ENCODE peak calls at places on chromosomes 12 and 14, in seven cellular contexts. H is GM23248; L is mesendoderm; Y is CD4-positive, CD25-positive, alpha-beta regulatory T cell; Z is dorsolateral prefrontal cortex; R is CD4-positive, alpha-beta T cell; J is hepatocyte. Q is an unnamed sample.

GRCh38 chr14:104393898-104394605 is 185.5 kb upstream of the C14orf180 start:
- DNase-seq in H (no peak), L (no peak), Y (peak), Z (no peak), R (peak), J (peak), Q (no peak)

GRCh38 chr12:126055521-126055920 is 990.3 kb downstream of the AACS start:
- DNase-seq in H (no peak), L (no peak), Y (no peak), Z (no peak), R (no peak), J (no peak), Q (no peak)

GRCh38 chr14:76531821-76532318 is 155.9 kb downstream of the ESRRB start:
- DNase-seq in H (no peak), L (no peak), Y (no peak), Z (no peak), R (no peak), J (no peak), Q (no peak)

GRCh38 chr12:52036587-52037171 is 14.6 kb upstream of the NR4A1 start:
- DNase-seq in H (peak), L (peak), Y (peak), Z (peak), R (peak), J (peak), Q (no peak)

GRCh38 chr12:51911788-51912711 is 4.7 kb downstream of the ACVRL1 start:
- DNase-seq in H (no peak), L (peak), Y (no peak), Z (no peak), R (no peak), J (no peak), Q (no peak)

GRCh38 chr14:92352158-92352985 is 29.4 kb downstream of the SLC24A4 start:
- DNase-seq in H (peak), L (peak), Y (no peak), Z (no peak), R (no peak), J (no peak), Q (peak)

GRCh38 chr14:93025055-93025454 is 90.7 kb downstream of the ITPK1 start:
- DNase-seq in H (no peak), L (no peak), Y (no peak), Z (no peak), R (no peak), J (no peak), Q (no peak)

GRCh38 chr12:72275551-72275950 is 3.4 kb downstream of the TRHDE start:
- DNase-seq in H (no peak), L (no peak), Y (no peak), Z (no peak), R (no peak), J (no peak), Q (no peak)

GRCh38 chr12:96218989-96219678 is 25.0 kb downstream of the ELK3 start:
- DNase-seq in H (no peak), L (no peak), Y (no peak), Z (no peak), R (no peak), J (no peak), Q (no peak)

GRCh38 chr12:31388713-31389112 is 62.8 kb upstream of the SINHCAF start:
- DNase-seq in H (no peak), L (no peak), Y (no peak), Z (no peak), R (no peak), J (no peak), Q (no peak)

GRCh38 chr14:21041676-21042433 is at the start of gene RNASE7:
- DNase-seq in H (peak), L (no peak), Y (no peak), Z (no peak), R (no peak), J (no peak), Q (no peak)

GRCh38 chr12:18998343-18999270 is 130.9 kb upstream of the PLEKHA5 start:
- DNase-seq in H (peak), L (no peak), Y (no peak), Z (no peak), R (no peak), J (peak), Q (no peak)

GRCh38 chr12:92747151-92747550 is 44.4 kb downstream of the PLEKHG7 start:
- DNase-seq in H (no peak), L (no peak), Y (no peak), Z (no peak), R (no peak), J (no peak), Q (no peak)

GRCh38 chr12:117912756-117913155 is 56.0 kb downstream of the KSR2 start:
- DNase-seq in H (no peak), L (no peak), Y (no peak), Z (no peak), R (no peak), J (no peak), Q (no peak)

GRCh38 chr14:96509457-96510090 is 7.4 kb downstream of the PAPOLA start:
- DNase-seq in H (no peak), L (no peak), Y (no peak), Z (no peak), R (no peak), J (no peak), Q (no peak)

GRCh38 chr12:13200841-13201240 is 4.3 kb downstream of the EMP1 start:
- DNase-seq in H (peak), L (no peak), Y (no peak), Z (no peak), R (no peak), J (no peak), Q (no peak)
- H3K27ac ChIP-seq in H (peak), L (no peak), Y (no peak), Z (no peak), R (no peak), J (no peak), Q (no peak)

DNA sequence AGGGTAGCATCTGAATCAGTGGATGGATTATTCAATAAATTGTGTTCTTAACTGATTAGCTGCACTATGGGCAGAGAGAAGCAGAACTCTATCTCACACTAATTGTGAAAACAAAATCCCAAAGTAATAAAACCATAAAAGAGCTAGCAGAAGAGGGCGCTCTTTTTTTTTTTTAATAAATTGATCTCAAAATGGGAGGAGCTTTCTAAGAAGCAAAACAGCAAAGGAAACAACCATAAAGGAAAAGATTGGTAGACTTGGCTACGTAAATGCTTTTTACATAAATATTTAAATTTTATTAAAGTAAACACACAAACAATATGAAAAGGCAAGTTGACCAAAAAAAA is 1.5 kb upstream of the TM7SF3 start:
- DNase-seq in H (peak), L (peak), Y (no peak), Z (no peak), R (no peak), J (peak), Q (no peak)
- H3K27ac ChIP-seq in H (no peak), L (no peak), Y (peak), Z (peak), R (peak), J (peak), Q (no peak)

GRCh38 chr12:22029491-22029890 is 16.5 kb upstream of the CMAS start:
- DNase-seq in H (no peak), L (no peak), Y (no peak), Z (no peak), R (no peak), J (no peak), Q (no peak)
- H3K27ac ChIP-seq in H (no peak), L (no peak), Y (no peak), Z (no peak), R (no peak), J (no peak), Q (no peak)

DNA sequence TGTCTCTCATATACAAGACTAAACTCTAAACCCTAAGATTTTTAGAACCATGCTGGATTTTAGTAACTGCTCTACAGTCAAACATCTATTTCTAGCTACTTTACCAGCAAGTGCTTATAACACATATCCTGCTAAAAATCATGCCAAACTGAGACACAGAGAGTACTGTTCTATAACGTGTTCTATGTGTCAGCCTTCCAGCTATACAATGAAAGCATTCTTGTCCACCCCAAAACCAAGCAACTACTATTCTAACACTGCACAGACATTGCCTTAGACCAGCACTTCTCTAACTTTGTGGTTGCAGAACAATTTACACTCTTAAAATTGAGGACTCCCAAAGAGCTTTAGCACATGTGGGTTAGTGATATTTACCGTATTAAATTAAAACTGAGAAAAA is 85.7 kb downstream of the SPPL3 start:
- DNase-seq in H (no peak), L (no peak), Y (no peak), Z (no peak), R (no peak), J (no peak), Q (no peak)
- H3K27ac ChIP-seq in H (no peak), L (no peak), Y (no peak), Z (peak), R (no peak), J (peak), Q (no peak)

GRCh38 chr14:22152901-22153300 is 436.1 kb downstream of the DAD1 start:
- DNase-seq in H (no peak), L (no peak), Y (no peak), Z (no peak), R (no peak), J (no peak), Q (no peak)
- H3K27ac ChIP-seq in H (no peak), L (no peak), Y (no peak), Z (no peak), R (no peak), J (no peak), Q (no peak)

GRCh38 chr12:109291531-109292341 is 17.3 kb downstream of the FOXN4 start:
- DNase-seq in H (peak), L (peak), Y (no peak), Z (peak), R (no peak), J (peak), Q (no peak)
- H3K27ac ChIP-seq in H (no peak), L (no peak), Y (no peak), Z (peak), R (no peak), J (no peak), Q (no peak)

GRCh38 chr12:110785240-110785639 is 42.5 kb upstream of the PPP1CC start:
- DNase-seq in H (peak), L (no peak), Y (no peak), Z (no peak), R (no peak), J (no peak), Q (no peak)
- H3K27ac ChIP-seq in H (no peak), L (no peak), Y (no peak), Z (no peak), R (no peak), J (no peak), Q (no peak)